ENCODE peak calls at places on chromosome 6, in eight cellular contexts. S is cardiac muscle cell; O is CD8-positive, alpha-beta T cell; X is aorta; A is cardiac fibroblast; I is small intestine; F is stomach; L is neuronal stem cell. G is an unnamed sample.

GRCh38 chr6:139392834-139393233 is 18.4 kb upstream of the CITED2 start:
- DNase-seq in F (no peak), A (peak; percentile 18), O (no peak), I (peak; percentile 5), S (no peak), X (no peak), L (no peak), G (no peak)

GRCh38 chr6:105592329-105592728 is 189.4 kb upstream of the PREP start:
- DNase-seq in L (no peak), X (no peak), S (no peak), O (no peak), A (peak; percentile 15), F (no peak), I (no peak), G (peak; percentile 75)

GRCh38 chr6:133277895-133278545 is 36.9 kb downstream of the EYA4 start:
- DNase-seq in L (no peak), O (no peak), A (no peak), I (no peak), X (no peak), S (no peak), F (no peak), G (no peak)

GRCh38 chr6:40324206-40324605 is 263.0 kb downstream of the LRFN2 start:
- DNase-seq in F (no peak), O (no peak), S (no peak), A (no peak), I (no peak), X (no peak), L (no peak), G (no peak)

GRCh38 chr6:44342489-44342888 is at the start of gene SPATS1:
- DNase-seq in S (no peak), A (no peak), F (peak; percentile 46), L (peak; percentile 8), X (peak; percentile 76), O (no peak), I (no peak), G (peak; percentile 43)

GRCh38 chr6:41663558-41663957 is 25.3 kb downstream of the MDFI start:
- DNase-seq in A (no peak), I (no peak), L (no peak), O (no peak), X (peak; percentile 47), F (no peak), S (no peak), G (no peak)

GRCh38 chr6:56366112-56366852 is 118.9 kb upstream of the COL21A1 start:
- DNase-seq in I (no peak), S (peak; percentile 13), F (no peak), X (no peak), A (no peak), O (no peak), L (no peak), G (no peak)

GRCh38 chr6:30396833-30397479 is 52.0 kb downstream of the RPP21 start:
- DNase-seq in I (peak; percentile 69), O (peak; percentile 92), S (peak; percentile 92), F (peak; percentile 88), X (peak; percentile 96), L (peak; percentile 79), A (peak; percentile 71), G (peak; percentile 56)

GRCh38 chr6:136718486-136718885 is 73.8 kb downstream of the MAP3K5 start:
- DNase-seq in X (no peak), F (no peak), S (no peak), L (no peak), A (no peak), I (no peak), O (no peak), G (no peak)

GRCh38 chr6:41489284-41489851 is 56.8 kb upstream of the FOXP4 start:
- DNase-seq in S (no peak), L (no peak), I (no peak), A (peak; percentile 26), F (no peak), O (no peak), X (no peak), G (no peak)

GRCh38 chr6:33174784-33175183 is 17.5 kb downstream of the COL11A2 start:
- DNase-seq in I (no peak), X (no peak), O (no peak), S (no peak), A (no peak), F (no peak), L (no peak), G (no peak)

GRCh38 chr6:45473121-45473967 is 95.6 kb upstream of the SUPT3H start:
- DNase-seq in I (no peak), S (no peak), A (no peak), F (peak; percentile 34), L (no peak), X (no peak), O (no peak), G (no peak)

GRCh38 chr6:167152858-167153257 is 4.9 kb downstream of the GPR31 start:
- DNase-seq in F (no peak), X (no peak), L (no peak), S (no peak), A (no peak), O (no peak), I (no peak), G (no peak)

DNA sequence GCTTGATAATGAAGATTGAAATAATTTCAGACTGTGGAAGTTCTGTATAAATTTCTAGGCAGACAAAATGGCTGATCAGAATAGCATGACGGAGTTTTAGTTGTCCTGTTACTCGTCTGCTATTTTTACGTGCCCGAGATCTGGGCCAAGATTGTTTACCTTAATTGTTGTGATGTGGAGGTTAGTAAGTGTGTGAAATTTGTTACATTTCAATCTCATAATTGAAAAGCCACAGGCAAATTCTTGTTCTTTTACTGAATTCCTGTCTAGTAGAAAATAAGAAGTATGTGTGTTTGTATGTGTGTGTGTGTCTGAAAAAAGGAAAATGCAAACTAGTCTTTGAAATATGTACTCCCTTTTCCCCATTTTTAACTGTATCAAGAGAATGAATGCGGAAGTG is 115.2 kb downstream of the UTRN start:
- DNase-seq in X (no peak), I (no peak), L (no peak), S (no peak), O (no peak), A (no peak), F (no peak), G (no peak)
- H3K4me3 ChIP-seq in X (no peak overlapping the region), I (no peak overlapping the region), L (no peak overlapping the region), S (no peak overlapping the region), O (no peak overlapping the region), A (no peak overlapping the region), F (no peak overlapping the region), G (no peak overlapping the region)

GRCh38 chr6:3011592-3011991 is 11.9 kb downstream of the NQO2 start:
- DNase-seq in L (no peak), A (no peak), I (no peak), F (no peak), S (no peak), X (no peak), O (no peak), G (no peak)

GRCh38 chr6:3013901-3014674 is 14.4 kb downstream of the NQO2 start:
- DNase-seq in A (no peak), X (no peak), I (no peak), S (no peak), F (no peak), O (no peak), L (no peak), G (no peak)

GRCh38 chr6:3015144-3015543 is 15.4 kb downstream of the NQO2 start:
- DNase-seq in A (no peak), S (no peak), I (no peak), O (no peak), L (no peak), X (no peak), F (no peak), G (no peak)

GRCh38 chr6:3014675-3015066 is 15.0 kb downstream of the NQO2 start:
- DNase-seq in X (no peak), I (no peak), O (no peak), F (no peak), A (no peak), L (no peak), S (no peak), G (no peak)

DNA sequence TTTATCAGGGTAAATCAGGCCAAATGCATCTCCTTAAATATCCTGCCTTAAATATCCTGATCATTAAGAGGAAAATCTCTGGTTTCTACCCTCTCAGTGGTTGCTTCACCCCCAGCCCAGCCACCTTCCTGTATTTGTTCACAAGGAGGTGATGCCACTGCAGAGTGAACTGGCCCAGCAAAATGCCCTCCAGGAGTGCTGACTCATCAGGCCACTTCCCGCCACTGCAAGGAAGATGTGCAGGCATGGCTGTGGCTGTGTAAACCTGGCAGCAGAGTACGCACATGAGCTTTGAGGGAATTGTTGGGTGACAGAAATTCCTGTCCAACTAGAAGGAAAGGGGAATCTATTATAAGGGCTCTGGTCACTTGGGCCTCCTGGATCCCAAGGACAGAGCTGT is 13.8 kb downstream of the NQO2 start:
- DNase-seq in F (peak; percentile 38), O (no peak), L (no peak), I (no peak), S (no peak), A (peak; percentile 53), X (no peak), G (peak; percentile 44)
- H3K4me3 ChIP-seq in F (no peak overlapping the region), O (no peak overlapping the region), L (no peak overlapping the region), I (no peak overlapping the region), S (no peak overlapping the region), A (no peak overlapping the region), X (no peak overlapping the region), G (no peak overlapping the region)

GRCh38 chr6:96821034-96821433 is 16.2 kb downstream of the GPR63 start:
- DNase-seq in X (no peak), A (no peak), L (no peak), I (no peak), S (no peak), F (no peak), O (no peak), G (no peak)
- H3K4me3 ChIP-seq in X (no peak overlapping the region), A (no peak overlapping the region), L (no peak overlapping the region), I (no peak overlapping the region), S (no peak overlapping the region), F (no peak overlapping the region), O (no peak overlapping the region), G (no peak overlapping the region)

GRCh38 chr6:107989166-107990094 is 31.4 kb upstream of the SEC63 start:
- DNase-seq in I (no peak), F (no peak), S (no peak), O (no peak), X (no peak), A (no peak), L (no peak), G (no peak)

GRCh38 chr6:107988570-107988969 is 30.6 kb upstream of the SEC63 start:
- DNase-seq in X (no peak), L (no peak), I (no peak), S (no peak), O (no peak), F (no peak), A (no peak), G (no peak)

GRCh38 chr6:107987805-107988204 is 29.8 kb upstream of the SEC63 start:
- DNase-seq in O (no peak), F (no peak), X (no peak), I (no peak), L (no peak), S (no peak), A (no peak), G (no peak)

GRCh38 chr6:107991939-107992560 is 34.0 kb upstream of the SEC63 start:
- DNase-seq in S (no peak), X (no peak), A (no peak), L (no peak), I (no peak), O (no peak), F (no peak), G (no peak)

DNA sequence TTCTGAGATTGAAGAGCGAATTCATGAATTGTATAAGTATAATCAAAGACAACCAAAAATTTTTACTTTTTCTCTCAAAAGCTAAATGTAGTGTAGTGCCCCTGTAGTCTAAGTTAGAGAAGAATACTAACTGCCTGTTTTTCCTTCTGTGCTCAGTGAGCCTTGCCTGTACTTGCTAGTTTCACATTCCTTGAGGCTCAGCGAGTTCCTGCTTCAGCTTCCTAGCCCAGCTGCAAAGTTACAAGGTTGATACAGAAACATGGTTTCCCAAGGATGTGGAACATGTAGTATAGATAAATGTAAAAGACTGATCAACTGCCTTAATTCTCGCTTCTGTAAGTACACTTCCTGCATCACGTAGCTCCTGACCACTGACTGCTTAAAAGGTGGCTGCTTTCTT is 33.1 kb upstream of the SEC63 start:
- DNase-seq in L (no peak), I (no peak), O (no peak), X (no peak), S (no peak), F (no peak), A (no peak), G (no peak)
- H3K4me3 ChIP-seq in L (no peak overlapping the region), I (no peak overlapping the region), O (no peak overlapping the region), X (no peak overlapping the region), S (no peak overlapping the region), F (no peak overlapping the region), A (no peak overlapping the region), G (no peak overlapping the region)